ENCODE peak calls at places on chromosome 17, in ten cellular contexts. B is H7; O is BJ; L is fibroblast of the aortic adventitia; N is MM.1S; I is adrenal gland; X is stomach; T is BE2C; F is adipocyte; K is CD8-positive, alpha-beta memory T cell. E is an unnamed sample.

GRCh38 chr17:44607836-44608690 is 48.2 kb upstream of the MEIOC start:
- DNase-seq in B (peak), O (peak), L (peak), N (no peak), I (no peak), X (no peak), T (peak), F (peak), K (no peak), E (peak)

GRCh38 chr17:41965694-41966375 is 760 bp upstream of the CNP start:
- DNase-seq in B (peak), O (no peak), L (peak), N (peak), I (peak), X (peak), T (no peak), F (peak), K (peak), E (peak)

GRCh38 chr17:72614476-72614870 is 478.0 kb downstream of the SLC39A11 start:
- DNase-seq in B (no peak), O (no peak), L (no peak), N (no peak), I (no peak), X (no peak), T (no peak), F (no peak), K (no peak), E (no peak)

GRCh38 chr17:15249487-15249886 is 15.6 kb downstream of the PMP22 start:
- DNase-seq in B (no peak), O (no peak), L (no peak), N (no peak), I (no peak), X (no peak), T (no peak), F (no peak), K (no peak), E (no peak)

GRCh38 chr17:16377804-16378400 is 3.0 kb upstream of the UBB start:
- DNase-seq in B (no peak), O (no peak), L (peak), N (no peak), I (no peak), X (no peak), T (no peak), F (peak), K (no peak), E (no peak)

GRCh38 chr17:4068918-4069317 is 73.9 kb downstream of the ZZEF1 start:
- DNase-seq in B (no peak), O (no peak), L (no peak), N (no peak), I (no peak), X (no peak), T (no peak), F (no peak), K (no peak), E (no peak)

GRCh38 chr17:4818276-4818675 is 11.3 kb downstream of the PLD2 start:
- DNase-seq in B (peak), O (no peak), L (no peak), N (no peak), I (no peak), X (no peak), T (no peak), F (no peak), K (no peak), E (no peak)

GRCh38 chr17:76537578-76538280 is at the start of gene CYGB:
- DNase-seq in B (peak), O (no peak), L (peak), N (no peak), I (no peak), X (no peak), T (peak), F (peak), K (peak), E (peak)

GRCh38 chr17:79738643-79739042 is 7.9 kb downstream of the ENPP7 start:
- DNase-seq in B (peak), O (no peak), L (no peak), N (no peak), I (no peak), X (no peak), T (no peak), F (no peak), K (no peak), E (no peak)

GRCh38 chr17:19239544-19239943 is 2.4 kb downstream of the EPN2 start:
- DNase-seq in B (no peak), O (no peak), L (peak), N (no peak), I (no peak), X (no peak), T (no peak), F (no peak), K (no peak), E (no peak)

GRCh38 chr17:38893612-38894011 is 23.8 kb downstream of the LASP1 start:
- DNase-seq in B (no peak), O (no peak), L (no peak), N (no peak), I (peak), X (no peak), T (no peak), F (no peak), K (no peak), E (peak)

GRCh38 chr17:4566785-4567184 is 6.4 kb upstream of the GGT6 start:
- DNase-seq in B (peak), O (no peak), L (peak), N (peak), I (peak), X (peak), T (peak), F (peak), K (no peak), E (peak)

GRCh38 chr17:40099627-40100418 is 566 bp downstream of the NR1D1 start:
- DNase-seq in B (no peak), O (no peak), L (no peak), N (peak), I (peak), X (no peak), T (no peak), F (peak), K (no peak), E (no peak)

GRCh38 chr17:30549864-30550511 is 72.8 kb downstream of the GOSR1 start:
- DNase-seq in B (no peak), O (no peak), L (no peak), N (no peak), I (no peak), X (peak), T (no peak), F (no peak), K (no peak), E (no peak)

GRCh38 chr17:8621585-8621984 is 8.9 kb downstream of the MYH10 start:
- DNase-seq in B (no peak), O (no peak), L (peak), N (no peak), I (peak), X (no peak), T (no peak), F (no peak), K (no peak), E (peak)

GRCh38 chr17:4786111-4786491 is at the start of gene VMO1:
- DNase-seq in B (no peak), O (no peak), L (peak), N (no peak), I (peak), X (no peak), T (no peak), F (peak), K (no peak), E (peak)

GRCh38 chr17:9028632-9029570 is 7.6 kb downstream of the NTN1 start:
- DNase-seq in B (no peak), O (no peak), L (no peak), N (no peak), I (no peak), X (no peak), T (no peak), F (no peak), K (no peak), E (no peak)

GRCh38 chr17:75645889-75646625 is 12.8 kb downstream of the SMIM5 start:
- DNase-seq in B (peak), O (no peak), L (no peak), N (peak), I (peak), X (peak), T (no peak), F (no peak), K (no peak), E (no peak)

GRCh38 chr17:4184811-4185210 is 41.8 kb downstream of the CYB5D2 start:
- DNase-seq in B (no peak), O (no peak), L (no peak), N (no peak), I (no peak), X (no peak), T (no peak), F (no peak), K (no peak), E (no peak)

GRCh38 chr17:71349908-71350600 is 770.8 kb upstream of the SOX9 start:
- DNase-seq in B (no peak), O (no peak), L (no peak), N (no peak), I (no peak), X (no peak), T (no peak), F (no peak), K (no peak), E (peak)

GRCh38 chr17:77497578-77497934 is 356.8 kb downstream of the SEC14L1 start:
- DNase-seq in B (peak), O (no peak), L (no peak), N (no peak), I (no peak), X (no peak), T (no peak), F (no peak), K (no peak), E (no peak)

GRCh38 chr17:30913955-30914354 is 7.8 kb upstream of the ADAP2 start:
- DNase-seq in B (no peak), O (no peak), L (no peak), N (no peak), I (no peak), X (no peak), T (no peak), F (no peak), K (no peak), E (no peak)

GRCh38 chr17:69539781-69540319 is 125.4 kb downstream of the MAP2K6 start:
- DNase-seq in B (no peak), O (peak), L (peak), N (no peak), I (no peak), X (no peak), T (no peak), F (peak), K (no peak), E (no peak)

GRCh38 chr17:30248786-30249185 is 13.3 kb upstream of the SLC6A4 start:
- DNase-seq in B (no peak), O (no peak), L (peak), N (no peak), I (no peak), X (no peak), T (no peak), F (no peak), K (no peak), E (no peak)

GRCh38 chr17:51700011-51700760 is 439.8 kb downstream of the UTP18 start:
- DNase-seq in B (no peak), O (no peak), L (no peak), N (no peak), I (no peak), X (no peak), T (no peak), F (no peak), K (no peak), E (no peak)

GRCh38 chr17:48593840-48594411 is 347 bp upstream of the HOXB5 start:
- DNase-seq in B (peak), O (no peak), L (peak), N (peak), I (peak), X (peak), T (peak), F (peak), K (peak), E (peak)

GRCh38 chr17:19248923-19249574 is 11.9 kb downstream of the EPN2 start:
- DNase-seq in B (no peak), O (peak), L (peak), N (no peak), I (peak), X (no peak), T (peak), F (peak), K (no peak), E (peak)

GRCh38 chr17:78873519-78874340 is 29.3 kb downstream of the CEP295NL start:
- DNase-seq in B (no peak), O (no peak), L (no peak), N (no peak), I (no peak), X (peak), T (no peak), F (peak), K (no peak), E (no peak)

GRCh38 chr17:39404542-39405378 is 3.3 kb upstream of the FBXL20 start:
- DNase-seq in B (no peak), O (peak), L (peak), N (no peak), I (no peak), X (no peak), T (no peak), F (peak), K (no peak), E (peak)

DNA sequence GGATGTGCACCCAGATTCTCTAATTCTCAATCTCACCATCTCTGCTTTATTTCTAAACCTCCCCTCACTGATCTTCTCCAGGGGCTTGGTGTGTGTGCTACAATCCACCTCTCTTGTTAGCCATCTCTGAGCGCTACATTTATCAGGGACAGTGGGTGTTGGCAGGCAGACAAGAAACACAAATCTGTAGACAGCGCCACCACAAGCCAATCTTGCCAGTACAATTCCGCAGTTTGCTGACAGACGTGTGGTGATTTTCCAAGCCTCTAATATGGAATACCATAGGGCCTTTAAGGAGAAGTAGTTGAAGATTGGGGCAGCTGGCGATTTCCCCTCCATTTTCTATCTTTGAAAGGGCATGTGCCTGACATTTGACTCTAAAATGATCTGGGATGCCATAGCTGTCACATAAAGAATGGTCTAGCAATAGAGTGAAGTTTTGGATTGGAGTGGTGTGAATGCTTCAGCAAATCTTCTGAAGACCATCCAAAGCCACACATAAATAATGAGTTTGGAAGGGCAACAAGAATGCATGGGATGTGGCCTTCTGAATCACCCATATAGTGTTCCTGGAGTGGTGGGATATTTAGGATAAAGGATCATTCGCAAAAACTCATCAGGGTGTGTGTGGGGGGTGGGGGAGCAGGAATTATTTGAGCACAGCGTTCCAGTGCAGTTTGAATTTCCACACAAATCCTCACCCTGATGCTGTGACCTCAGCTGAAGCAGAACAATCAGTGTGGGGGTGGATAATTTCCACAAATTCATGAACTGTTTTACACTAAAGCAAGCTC is 12.0 kb upstream of the ANKFN1 start:
- DNase-seq in B (no peak), O (no peak), L (peak), N (no peak), I (no peak), X (no peak), T (no peak), F (no peak), K (no peak), E (peak)
- H3K4me3 ChIP-seq in B (no peak), O (no peak), L (no peak), N (no peak), I (no peak), X (no peak), T (no peak), F (no peak), K (no peak), E (no peak)

GRCh38 chr17:17959520-17960361 is 12.5 kb downstream of the TOM1L2 start:
- DNase-seq in B (no peak), O (no peak), L (peak), N (no peak), I (no peak), X (no peak), T (no peak), F (peak), K (peak), E (peak)
- H3K4me3 ChIP-seq in B (no peak), O (peak), L (peak), N (no peak), I (no peak), X (peak), T (no peak), F (peak), K (peak), E (no peak)

DNA sequence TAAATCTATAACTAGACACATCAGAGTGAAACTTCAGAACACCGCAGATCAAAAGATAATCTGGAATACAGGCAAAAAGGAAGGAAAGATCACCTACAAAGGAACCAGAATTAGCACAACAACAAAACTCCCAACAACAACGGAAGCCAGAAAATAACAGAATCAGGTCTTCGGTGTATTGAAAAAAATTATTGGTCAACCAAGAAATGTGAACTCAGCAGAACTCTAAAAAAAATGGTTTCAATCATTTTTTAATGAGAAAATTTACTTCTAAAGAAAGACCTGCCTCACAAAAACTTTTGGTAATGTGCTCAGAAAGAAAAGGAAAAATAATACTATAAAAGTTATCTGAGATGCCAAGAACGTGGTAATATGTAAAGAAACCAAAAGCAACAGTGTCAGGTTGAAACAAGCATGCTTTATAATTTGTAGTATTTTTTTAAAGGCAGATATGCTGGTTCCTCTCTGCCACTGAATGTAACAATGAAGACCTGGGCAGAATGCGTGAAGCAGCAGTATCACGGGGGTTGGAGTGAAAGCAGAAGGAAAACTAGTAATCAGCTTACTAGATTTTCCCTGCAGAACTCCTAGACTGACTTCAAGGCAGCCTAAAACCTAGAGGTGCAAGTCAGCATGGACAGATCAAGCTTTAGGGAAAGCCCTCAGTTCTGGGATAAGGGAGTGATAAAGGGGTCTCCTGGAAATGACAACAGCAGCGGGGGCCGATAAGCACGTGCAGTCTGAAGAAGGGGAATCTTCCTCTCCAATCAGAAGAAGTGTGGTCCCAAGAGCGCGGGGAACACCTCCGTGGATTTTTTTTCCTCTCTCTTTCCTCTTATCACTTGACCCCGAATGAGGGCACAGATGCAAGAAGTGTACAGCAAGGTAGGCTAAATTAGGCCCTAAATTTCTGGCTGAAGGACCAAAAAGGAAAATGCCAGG is 80.9 kb upstream of the TEKT1 start:
- DNase-seq in B (no peak), O (no peak), L (no peak), N (no peak), I (no peak), X (no peak), T (no peak), F (no peak), K (no peak), E (no peak)
- H3K4me3 ChIP-seq in B (no peak), O (no peak), L (no peak), N (no peak), I (no peak), X (no peak), T (no peak), F (no peak), K (no peak), E (no peak)

DNA sequence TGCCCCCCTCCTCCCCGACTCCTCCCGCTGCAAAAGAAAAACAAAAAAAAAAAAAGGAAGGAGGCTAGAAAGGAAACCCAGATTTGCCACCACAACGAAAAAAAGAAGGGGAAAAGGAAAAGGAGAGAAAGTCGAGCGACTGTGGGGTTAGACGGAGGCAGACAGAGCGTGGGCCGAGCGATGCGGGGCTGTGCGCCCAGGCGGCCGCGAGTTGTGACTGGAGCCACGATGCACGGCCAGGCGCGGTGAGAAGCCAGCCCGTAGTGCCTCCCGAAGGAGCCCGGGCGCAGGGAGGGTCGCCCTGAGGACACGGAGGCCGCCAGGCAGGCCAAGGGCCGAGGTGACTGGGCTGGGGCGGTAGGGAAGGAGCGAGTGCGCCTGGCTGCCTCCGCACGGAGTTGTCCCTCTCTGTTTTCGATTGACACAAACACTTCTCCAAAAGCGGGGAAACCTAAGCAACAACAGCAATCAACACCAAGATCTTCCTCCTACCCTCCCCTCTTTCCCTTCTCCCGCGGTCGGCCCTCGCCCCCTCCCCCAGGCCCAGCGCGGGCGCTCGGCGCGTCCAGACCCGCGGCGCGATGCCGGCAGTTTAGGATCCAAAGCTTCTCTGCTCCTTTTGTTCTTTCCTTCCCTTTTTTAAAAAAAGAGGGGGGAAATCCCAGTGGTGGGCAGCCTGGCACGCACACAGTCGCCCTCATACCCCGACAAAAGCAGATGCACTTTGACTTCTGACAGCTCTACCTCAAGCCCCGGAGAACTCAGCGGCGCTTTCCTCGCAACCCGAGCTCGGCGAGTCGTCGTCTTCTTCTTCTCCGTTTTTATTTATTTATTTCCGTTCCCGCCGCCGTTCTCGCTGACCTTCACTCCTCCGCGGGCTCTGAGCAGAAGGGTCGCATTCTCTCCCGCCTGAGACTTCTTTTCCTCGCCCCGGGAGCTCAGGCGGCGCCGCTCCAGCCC is at the start of gene LHX1:
- DNase-seq in B (peak), O (no peak), L (no peak), N (no peak), I (no peak), X (no peak), T (no peak), F (no peak), K (no peak), E (no peak)
- H3K4me3 ChIP-seq in B (peak), O (no peak), L (no peak), N (peak), I (no peak), X (peak), T (peak), F (no peak), K (peak), E (peak)

GRCh38 chr17:50199651-50200446 is 1.6 kb downstream of the COL1A1 start:
- DNase-seq in B (peak), O (no peak), L (peak), N (peak), I (peak), X (peak), T (peak), F (peak), K (peak), E (peak)
- H3K4me3 ChIP-seq in B (peak), O (peak), L (peak), N (peak), I (no peak), X (peak), T (peak), F (peak), K (peak), E (peak)

E was measured in cardiac muscle cell.